ENCODE peak calls at places on chromosome 7, in five cellular contexts. T, V, K, B and I are unnamed samples.
A peak's percentile ranks its signal among the peaks of the same experiment; 100 is the strongest.

GRCh38 chr7:30027065-30027456 is 559 bp upstream of the FKBP14 start:
- DNase-seq in V (peak; percentile 24), T (peak; percentile 35), K (no peak), B (no peak), I (no peak)

GRCh38 chr7:133797818-133798485 is 329.2 kb upstream of the LRGUK start:
- DNase-seq in V (no peak), B (no peak), K (no peak), T (no peak), I (no peak)

GRCh38 chr7:19919156-19920085 is 146.0 kb upstream of the TMEM196 start:
- DNase-seq in K (no peak), T (no peak), B (no peak), V (no peak), I (no peak)

GRCh38 chr7:41162612-41163011 is 540.3 kb downstream of the INHBA start:
- DNase-seq in T (no peak), B (no peak), K (no peak), V (no peak), I (no peak)

GRCh38 chr7:116500071-116500853 is 724 bp downstream of the CAV2 start:
- DNase-seq in V (peak; percentile 5), B (peak; percentile 9), T (peak; percentile 68), K (no peak), I (no peak)

GRCh38 chr7:135100856-135101255 is 47.0 kb upstream of the TMEM140 start:
- DNase-seq in V (no peak), T (no peak), B (no peak), K (no peak), I (no peak)

GRCh38 chr7:12210179-12211053 is 678 bp upstream of the TMEM106B start:
- DNase-seq in K (peak; percentile 10), V (no peak), T (no peak), B (no peak), I (no peak)

GRCh38 chr7:108094933-108095710 is 35.0 kb downstream of the LAMB4 start:
- DNase-seq in B (no peak), V (no peak), K (peak; percentile 51), T (no peak), I (peak; percentile 11)

GRCh38 chr7:68176974-68177373 is 1180.3 kb downstream of the TYW1 start:
- DNase-seq in V (peak; percentile 79), K (peak; percentile 43), T (peak; percentile 8), B (peak; percentile 6), I (peak; percentile 65)

GRCh38 chr7:21912305-21912704 is 33.4 kb downstream of the CDCA7L start:
- DNase-seq in T (no peak), B (no peak), V (no peak), K (no peak), I (no peak)

GRCh38 chr7:98754041-98754479 is 115.8 kb downstream of the TMEM130 start:
- DNase-seq in V (no peak), K (no peak), B (peak; percentile 6), T (no peak), I (no peak)

GRCh38 chr7:74231232-74231590 is 21.4 kb downstream of the LAT2 start:
- DNase-seq in B (no peak), V (no peak), K (no peak), T (no peak), I (no peak)